ENCODE peak calls at places on chromosomes 13 and 19, in seven cellular contexts. One of them, this sample, is unnamed.

GRCh38 chr13:47126432-47126831 is 229.6 kb upstream of the HTR2A start:
- DNase-seq in SW480: peak
- DNase-seq in NCI-H1105: no peak
- DNase-seq in T-cell: no peak
- DNase-seq in GM12865: peak
- DNase-seq in body of pancreas: peak
- DNase-seq in stimulated activated CD4-positive, alpha-beta T cell treated with anti-CD3 and anti-CD28 coated beads, Interleukin-1b, Interleukin-23, amount 100 ng/mL, for 24 hours: no peak
- DNase-seq in this sample: no peak

GRCh38 chr13:114081761-114082681 is 50.4 kb downstream of the RASA3 start:
- DNase-seq in SW480: no peak
- DNase-seq in NCI-H1105: no peak
- DNase-seq in T-cell: no peak
- DNase-seq in GM12865: no peak
- DNase-seq in body of pancreas: peak
- DNase-seq in stimulated activated CD4-positive, alpha-beta T cell treated with anti-CD3 and anti-CD28 coated beads, Interleukin-1b, Interleukin-23, amount 100 ng/mL, for 24 hours: no peak
- DNase-seq in this sample: no peak

GRCh38 chr13:105333416-105333815 is 1202.0 kb downstream of the EFNB2 start:
- DNase-seq in SW480: no peak
- DNase-seq in NCI-H1105: no peak
- DNase-seq in T-cell: no peak
- DNase-seq in GM12865: no peak
- DNase-seq in body of pancreas: no peak
- DNase-seq in stimulated activated CD4-positive, alpha-beta T cell treated with anti-CD3 and anti-CD28 coated beads, Interleukin-1b, Interleukin-23, amount 100 ng/mL, for 24 hours: no peak
- DNase-seq in this sample: no peak

GRCh38 chr19:46515879-46516350 is 20.2 kb upstream of the PNMA8B start:
- DNase-seq in SW480: peak
- DNase-seq in NCI-H1105: no peak
- DNase-seq in T-cell: no peak
- DNase-seq in GM12865: peak
- DNase-seq in body of pancreas: no peak
- DNase-seq in stimulated activated CD4-positive, alpha-beta T cell treated with anti-CD3 and anti-CD28 coated beads, Interleukin-1b, Interleukin-23, amount 100 ng/mL, for 24 hours: no peak
- DNase-seq in this sample: peak

GRCh38 chr19:45842198-45842597 is 20.7 kb downstream of the SYMPK start:
- DNase-seq in SW480: no peak
- DNase-seq in NCI-H1105: no peak
- DNase-seq in T-cell: no peak
- DNase-seq in GM12865: no peak
- DNase-seq in body of pancreas: no peak
- DNase-seq in stimulated activated CD4-positive, alpha-beta T cell treated with anti-CD3 and anti-CD28 coated beads, Interleukin-1b, Interleukin-23, amount 100 ng/mL, for 24 hours: no peak
- DNase-seq in this sample: no peak

GRCh38 chr19:39971380-39971841 is 446 bp downstream of the PSMC4 start:
- DNase-seq in SW480: no peak
- DNase-seq in NCI-H1105: no peak
- DNase-seq in T-cell: no peak
- DNase-seq in GM12865: no peak
- DNase-seq in body of pancreas: no peak
- DNase-seq in stimulated activated CD4-positive, alpha-beta T cell treated with anti-CD3 and anti-CD28 coated beads, Interleukin-1b, Interleukin-23, amount 100 ng/mL, for 24 hours: no peak
- DNase-seq in this sample: no peak

GRCh38 chr19:21143846-21144245 is 2.0 kb downstream of the ZNF431 start:
- DNase-seq in SW480: peak
- DNase-seq in NCI-H1105: no peak
- DNase-seq in T-cell: no peak
- DNase-seq in GM12865: no peak
- DNase-seq in body of pancreas: no peak
- DNase-seq in stimulated activated CD4-positive, alpha-beta T cell treated with anti-CD3 and anti-CD28 coated beads, Interleukin-1b, Interleukin-23, amount 100 ng/mL, for 24 hours: no peak
- DNase-seq in this sample: no peak

GRCh38 chr13:25171517-25172302 is at the start of gene AMER2:
- DNase-seq in SW480: no peak
- DNase-seq in NCI-H1105: no peak
- DNase-seq in T-cell: no peak
- DNase-seq in GM12865: peak
- DNase-seq in body of pancreas: peak
- DNase-seq in stimulated activated CD4-positive, alpha-beta T cell treated with anti-CD3 and anti-CD28 coated beads, Interleukin-1b, Interleukin-23, amount 100 ng/mL, for 24 hours: no peak
- DNase-seq in this sample: no peak

GRCh38 chr13:111513766-111514611 is 193.5 kb downstream of the TEX29 start:
- DNase-seq in SW480: no peak
- DNase-seq in NCI-H1105: no peak
- DNase-seq in T-cell: no peak
- DNase-seq in GM12865: no peak
- DNase-seq in body of pancreas: no peak
- DNase-seq in stimulated activated CD4-positive, alpha-beta T cell treated with anti-CD3 and anti-CD28 coated beads, Interleukin-1b, Interleukin-23, amount 100 ng/mL, for 24 hours: no peak
- DNase-seq in this sample: no peak

GRCh38 chr13:66618702-66619101 is 611.4 kb downstream of the PCDH9 start:
- DNase-seq in SW480: peak
- DNase-seq in NCI-H1105: peak
- DNase-seq in T-cell: no peak
- DNase-seq in GM12865: no peak
- DNase-seq in body of pancreas: no peak
- DNase-seq in stimulated activated CD4-positive, alpha-beta T cell treated with anti-CD3 and anti-CD28 coated beads, Interleukin-1b, Interleukin-23, amount 100 ng/mL, for 24 hours: no peak
- DNase-seq in this sample: no peak

GRCh38 chr13:40528881-40529280 is 137.6 kb downstream of the FOXO1 start:
- DNase-seq in SW480: no peak
- DNase-seq in NCI-H1105: no peak
- DNase-seq in T-cell: no peak
- DNase-seq in GM12865: no peak
- DNase-seq in body of pancreas: no peak
- DNase-seq in stimulated activated CD4-positive, alpha-beta T cell treated with anti-CD3 and anti-CD28 coated beads, Interleukin-1b, Interleukin-23, amount 100 ng/mL, for 24 hours: no peak
- DNase-seq in this sample: no peak

GRCh38 chr19:30106417-30107095 is 164.5 kb downstream of the URI1 start:
- DNase-seq in SW480: no peak
- DNase-seq in NCI-H1105: no peak
- DNase-seq in T-cell: no peak
- DNase-seq in GM12865: no peak
- DNase-seq in body of pancreas: no peak
- DNase-seq in stimulated activated CD4-positive, alpha-beta T cell treated with anti-CD3 and anti-CD28 coated beads, Interleukin-1b, Interleukin-23, amount 100 ng/mL, for 24 hours: no peak
- DNase-seq in this sample: no peak

GRCh38 chr19:45403781-45404556 is 900 bp downstream of the PPP1R13L start:
- DNase-seq in SW480: peak
- DNase-seq in NCI-H1105: peak
- DNase-seq in T-cell: peak
- DNase-seq in GM12865: peak
- DNase-seq in body of pancreas: peak
- DNase-seq in stimulated activated CD4-positive, alpha-beta T cell treated with anti-CD3 and anti-CD28 coated beads, Interleukin-1b, Interleukin-23, amount 100 ng/mL, for 24 hours: no peak
- DNase-seq in this sample: peak

GRCh38 chr13:80419416-80419815 is 78.5 kb upstream of the SPRY2 start:
- DNase-seq in SW480: peak
- DNase-seq in NCI-H1105: no peak
- DNase-seq in T-cell: no peak
- DNase-seq in GM12865: no peak
- DNase-seq in body of pancreas: no peak
- DNase-seq in stimulated activated CD4-positive, alpha-beta T cell treated with anti-CD3 and anti-CD28 coated beads, Interleukin-1b, Interleukin-23, amount 100 ng/mL, for 24 hours: no peak
- DNase-seq in this sample: peak

GRCh38 chr19:16441661-16442071 is 30.1 kb downstream of the EPS15L1 start:
- DNase-seq in SW480: no peak
- DNase-seq in NCI-H1105: no peak
- DNase-seq in T-cell: no peak
- DNase-seq in GM12865: no peak
- DNase-seq in body of pancreas: no peak
- DNase-seq in stimulated activated CD4-positive, alpha-beta T cell treated with anti-CD3 and anti-CD28 coated beads, Interleukin-1b, Interleukin-23, amount 100 ng/mL, for 24 hours: no peak
- DNase-seq in this sample: peak

GRCh38 chr19:4910594-4911273 is 1.4 kb downstream of the UHRF1 start:
- DNase-seq in SW480: peak
- DNase-seq in NCI-H1105: no peak
- DNase-seq in T-cell: no peak
- DNase-seq in GM12865: peak
- DNase-seq in body of pancreas: no peak
- DNase-seq in stimulated activated CD4-positive, alpha-beta T cell treated with anti-CD3 and anti-CD28 coated beads, Interleukin-1b, Interleukin-23, amount 100 ng/mL, for 24 hours: no peak
- DNase-seq in this sample: no peak

GRCh38 chr19:46030861-46031550 is 8.2 kb upstream of the PGLYRP1 start:
- DNase-seq in SW480: peak
- DNase-seq in NCI-H1105: no peak
- DNase-seq in T-cell: no peak
- DNase-seq in GM12865: no peak
- DNase-seq in body of pancreas: no peak
- DNase-seq in stimulated activated CD4-positive, alpha-beta T cell treated with anti-CD3 and anti-CD28 coated beads, Interleukin-1b, Interleukin-23, amount 100 ng/mL, for 24 hours: no peak
- DNase-seq in this sample: no peak

GRCh38 chr19:8254286-8255001 is 45.3 kb downstream of the CERS4 start:
- DNase-seq in SW480: no peak
- DNase-seq in NCI-H1105: no peak
- DNase-seq in T-cell: no peak
- DNase-seq in GM12865: no peak
- DNase-seq in body of pancreas: no peak
- DNase-seq in stimulated activated CD4-positive, alpha-beta T cell treated with anti-CD3 and anti-CD28 coated beads, Interleukin-1b, Interleukin-23, amount 100 ng/mL, for 24 hours: no peak
- DNase-seq in this sample: no peak

GRCh38 chr13:74438911-74439310 is 304.7 kb upstream of the KLF12 start:
- DNase-seq in SW480: no peak
- DNase-seq in NCI-H1105: no peak
- DNase-seq in T-cell: no peak
- DNase-seq in GM12865: no peak
- DNase-seq in body of pancreas: no peak
- DNase-seq in stimulated activated CD4-positive, alpha-beta T cell treated with anti-CD3 and anti-CD28 coated beads, Interleukin-1b, Interleukin-23, amount 100 ng/mL, for 24 hours: no peak
- DNase-seq in this sample: no peak

GRCh38 chr13:42762251-42762650 is 19.1 kb upstream of the FAM216B start:
- DNase-seq in SW480: no peak
- DNase-seq in NCI-H1105: no peak
- DNase-seq in T-cell: no peak
- DNase-seq in GM12865: no peak
- DNase-seq in body of pancreas: no peak
- DNase-seq in stimulated activated CD4-positive, alpha-beta T cell treated with anti-CD3 and anti-CD28 coated beads, Interleukin-1b, Interleukin-23, amount 100 ng/mL, for 24 hours: no peak
- DNase-seq in this sample: no peak

GRCh38 chr13:31166591-31166990 is 4.9 kb upstream of the HSPH1 start:
- DNase-seq in SW480: peak
- DNase-seq in NCI-H1105: no peak
- DNase-seq in T-cell: no peak
- DNase-seq in GM12865: no peak
- DNase-seq in body of pancreas: no peak
- DNase-seq in stimulated activated CD4-positive, alpha-beta T cell treated with anti-CD3 and anti-CD28 coated beads, Interleukin-1b, Interleukin-23, amount 100 ng/mL, for 24 hours: no peak
- DNase-seq in this sample: no peak

GRCh38 chr13:51518847-51519246 is 65.4 kb upstream of the WDFY2 start:
- DNase-seq in SW480: no peak
- DNase-seq in NCI-H1105: no peak
- DNase-seq in T-cell: no peak
- DNase-seq in GM12865: no peak
- DNase-seq in body of pancreas: no peak
- DNase-seq in stimulated activated CD4-positive, alpha-beta T cell treated with anti-CD3 and anti-CD28 coated beads, Interleukin-1b, Interleukin-23, amount 100 ng/mL, for 24 hours: no peak
- DNase-seq in this sample: no peak

GRCh38 chr19:41936416-41936850 is 8.2 kb upstream of the ERFL start:
- DNase-seq in SW480: peak
- DNase-seq in NCI-H1105: no peak
- DNase-seq in T-cell: no peak
- DNase-seq in GM12865: no peak
- DNase-seq in body of pancreas: no peak
- DNase-seq in stimulated activated CD4-positive, alpha-beta T cell treated with anti-CD3 and anti-CD28 coated beads, Interleukin-1b, Interleukin-23, amount 100 ng/mL, for 24 hours: no peak
- DNase-seq in this sample: no peak

GRCh38 chr19:46408611-46409039 is 4.7 kb downstream of the CCDC8 start:
- DNase-seq in SW480: no peak
- DNase-seq in NCI-H1105: no peak
- DNase-seq in T-cell: no peak
- DNase-seq in GM12865: no peak
- DNase-seq in body of pancreas: peak
- DNase-seq in stimulated activated CD4-positive, alpha-beta T cell treated with anti-CD3 and anti-CD28 coated beads, Interleukin-1b, Interleukin-23, amount 100 ng/mL, for 24 hours: no peak
- DNase-seq in this sample: no peak

GRCh38 chr13:55013051-55013450 is 1984.4 kb downstream of the OLFM4 start:
- DNase-seq in SW480: no peak
- DNase-seq in NCI-H1105: no peak
- DNase-seq in T-cell: no peak
- DNase-seq in GM12865: no peak
- DNase-seq in body of pancreas: no peak
- DNase-seq in stimulated activated CD4-positive, alpha-beta T cell treated with anti-CD3 and anti-CD28 coated beads, Interleukin-1b, Interleukin-23, amount 100 ng/mL, for 24 hours: no peak
- DNase-seq in this sample: no peak

GRCh38 chr19:20313894-20314293 is 146.9 kb downstream of the ZNF486 start:
- DNase-seq in SW480: no peak
- DNase-seq in NCI-H1105: no peak
- DNase-seq in T-cell: no peak
- DNase-seq in GM12865: no peak
- DNase-seq in body of pancreas: no peak
- DNase-seq in stimulated activated CD4-positive, alpha-beta T cell treated with anti-CD3 and anti-CD28 coated beads, Interleukin-1b, Interleukin-23, amount 100 ng/mL, for 24 hours: no peak
- DNase-seq in this sample: no peak

GRCh38 chr13:76954568-76954967 is 6.3 kb downstream of the ACOD1 start:
- DNase-seq in SW480: no peak
- DNase-seq in NCI-H1105: no peak
- DNase-seq in T-cell: no peak
- DNase-seq in GM12865: no peak
- DNase-seq in body of pancreas: no peak
- DNase-seq in stimulated activated CD4-positive, alpha-beta T cell treated with anti-CD3 and anti-CD28 coated beads, Interleukin-1b, Interleukin-23, amount 100 ng/mL, for 24 hours: no peak
- DNase-seq in this sample: no peak

GRCh38 chr13:27415116-27415515 is 9.3 kb upstream of the GTF3A start:
- DNase-seq in SW480: no peak
- DNase-seq in NCI-H1105: no peak
- DNase-seq in T-cell: no peak
- DNase-seq in GM12865: no peak
- DNase-seq in body of pancreas: no peak
- DNase-seq in stimulated activated CD4-positive, alpha-beta T cell treated with anti-CD3 and anti-CD28 coated beads, Interleukin-1b, Interleukin-23, amount 100 ng/mL, for 24 hours: no peak
- DNase-seq in this sample: no peak